ENCODE peak calls at places on chromosomes 7 and 10, in five cellular contexts. K, F, E, M and U are unnamed samples.
A peak's percentile ranks its signal among the peaks of the same experiment; 100 is the strongest.

GRCh38 chr10:78893217-78893616 is 175.5 kb upstream of the ZMIZ1 start:
- DNase-seq in K (no peak), F (no peak), E (no peak), M (no peak), U (no peak)

GRCh38 chr7:17781491-17782215 is 158.6 kb downstream of the SNX13 start:
- DNase-seq in K (no peak), F (peak; percentile 70), E (no peak), M (no peak), U (no peak)

GRCh38 chr10:106705576-106706526 is 458.7 kb downstream of the SORCS1 start:
- DNase-seq in K (peak; percentile 88), F (peak; percentile 76), E (no peak), M (peak; percentile 75), U (no peak)

GRCh38 chr7:158662610-158663427 is 41.8 kb downstream of the NCAPG2 start:
- DNase-seq in K (no peak), F (no peak), E (no peak), M (no peak), U (no peak)

GRCh38 chr10:70007116-70007820 is 45.4 kb upstream of the MACROH2A2 start:
- DNase-seq in K (no peak), F (no peak), E (no peak), M (no peak), U (no peak)

GRCh38 chr7:18558503-18558902 is 63.0 kb downstream of the HDAC9 start:
- DNase-seq in K (no peak), F (no peak), E (no peak), M (no peak), U (no peak)

GRCh38 chr10:83725567-83725966 is 413.7 kb upstream of the GHITM start:
- DNase-seq in K (no peak), F (no peak), E (no peak), M (no peak), U (no peak)

GRCh38 chr10:68895041-68895440 is 6.1 kb upstream of the DDX50 start:
- DNase-seq in K (no peak), F (no peak), E (no peak), M (no peak), U (no peak)

GRCh38 chr10:34637419-34637911 is 177.6 kb downstream of the PARD3 start:
- DNase-seq in K (peak; percentile 94), F (peak; percentile 62), E (peak; percentile 46), M (peak; percentile 81), U (no peak)

GRCh38 chr7:149489391-149490024 is 8.1 kb downstream of the ZNF746 start:
- DNase-seq in K (peak; percentile 78), F (no peak), E (no peak), M (no peak), U (no peak)

GRCh38 chr7:28272461-28272877 is 91.9 kb upstream of the JAZF1 start:
- DNase-seq in K (peak; percentile 83), F (peak; percentile 71), E (peak; percentile 36), M (peak; percentile 51), U (peak; percentile 59)

GRCh38 chr10:106577266-106577665 is 587.2 kb downstream of the SORCS1 start:
- DNase-seq in K (peak; percentile 82), F (peak; percentile 54), E (no peak), M (no peak), U (no peak)

GRCh38 chr7:129853661-129854268 is 99.0 kb downstream of the UBE2H start:
- DNase-seq in K (no peak), F (peak; percentile 72), E (no peak), M (no peak), U (no peak)

GRCh38 chr7:155222046-155222445 is 75.6 kb upstream of the INSIG1 start:
- DNase-seq in K (no peak), F (no peak), E (no peak), M (no peak), U (no peak)

GRCh38 chr7:42164946-42165345 is 72.1 kb downstream of the GLI3 start:
- DNase-seq in K (no peak), F (no peak), E (no peak), M (no peak), U (no peak)

GRCh38 chr7:117951285-117951684 is 78.0 kb upstream of the CTTNBP2 start:
- DNase-seq in K (no peak), F (no peak), E (no peak), M (no peak), U (no peak)

GRCh38 chr10:18144928-18145327 is 4.7 kb downstream of the CACNB2 start:
- DNase-seq in K (no peak), F (peak; percentile 45), E (no peak), M (no peak), U (no peak)

DNA sequence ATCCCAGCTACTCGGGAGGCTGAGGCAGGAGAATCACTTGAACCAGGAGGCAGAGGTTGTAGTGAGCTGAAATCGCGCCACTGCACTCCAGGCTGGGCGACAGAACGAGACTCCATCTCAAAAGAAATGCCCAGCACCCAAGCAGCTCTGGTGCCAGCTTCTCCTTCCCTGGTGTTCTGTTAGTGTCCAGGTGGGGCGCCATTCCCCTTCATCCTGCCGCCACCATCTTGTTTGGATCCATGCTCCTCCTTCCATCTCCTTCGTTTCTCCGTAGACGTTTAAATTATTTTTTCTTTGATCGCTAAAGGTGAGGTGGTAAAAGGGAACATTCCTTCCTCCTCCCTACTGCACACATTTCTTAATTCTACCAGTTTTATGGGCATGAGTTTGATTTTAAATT is 30.3 kb downstream of the PROSER2 start:
- DNase-seq in K (peak; percentile 78), F (no peak), E (no peak), M (no peak), U (no peak)
- TF ChIP-seq CTCF in K (peak; percentile 69), F (no peak), E (no peak), M (no peak), U (peak; percentile 25)

DNA sequence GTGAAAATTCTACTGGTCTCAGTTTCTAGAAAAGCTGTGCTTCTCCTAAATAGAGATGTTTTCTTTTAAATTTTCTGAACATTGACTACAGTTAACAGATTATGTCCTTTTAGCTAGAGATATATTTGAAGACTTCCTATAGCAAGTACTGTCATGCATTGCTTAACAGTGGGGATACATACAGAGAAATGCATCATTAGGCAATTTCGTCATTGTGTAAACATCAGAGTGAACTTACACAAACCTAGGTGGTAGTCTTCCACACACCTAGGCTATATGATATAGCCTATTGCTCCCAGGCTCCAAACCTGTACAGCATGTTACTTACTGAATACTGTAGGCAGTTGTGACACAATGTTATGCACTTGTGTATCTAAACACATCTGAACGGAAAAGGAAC is 28.5 kb downstream of the PIK3CG start:
- DNase-seq in K (no peak), F (no peak), E (no peak), M (no peak), U (no peak)
- TF ChIP-seq CTCF in K (no peak), F (no peak), E (no peak), M (no peak), U (no peak)

DNA sequence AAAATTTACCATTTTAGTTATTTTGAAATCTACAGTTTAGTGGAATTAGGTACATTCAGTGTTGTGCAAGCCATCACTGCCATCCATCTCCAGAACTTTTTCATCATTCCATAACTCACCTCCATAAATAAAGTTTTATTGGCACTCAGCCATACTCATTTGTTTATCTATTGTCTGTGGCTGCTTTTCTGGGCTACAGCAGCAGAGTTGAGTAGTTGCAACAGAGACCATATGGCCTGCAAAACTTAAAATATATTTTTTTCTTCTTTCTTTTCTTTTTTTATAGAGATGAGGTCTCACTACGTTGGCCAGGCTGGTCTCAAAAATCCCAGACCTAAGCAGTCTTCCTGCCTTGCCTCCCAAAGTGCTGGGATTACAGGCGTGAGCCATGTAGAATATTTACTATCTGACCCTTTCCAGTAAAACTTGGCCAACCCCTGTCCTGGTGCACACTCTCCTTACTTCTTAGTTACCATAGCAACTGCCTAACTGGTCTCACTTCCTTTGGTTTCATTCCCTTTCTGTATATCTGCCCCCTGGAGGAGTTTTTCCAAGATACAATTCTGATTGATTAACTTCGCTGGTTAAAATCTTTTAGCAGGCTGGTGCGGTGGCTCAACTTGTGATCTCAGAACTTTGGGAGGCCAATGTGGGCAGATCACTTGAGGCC is 133.2 kb downstream of the CUX1 start:
- DNase-seq in K (no peak), F (peak; percentile 88), E (no peak), M (no peak), U (no peak)
- TF ChIP-seq CTCF in K (peak; percentile 53), F (peak; percentile 45), E (no peak), M (no peak), U (no peak)

DNA sequence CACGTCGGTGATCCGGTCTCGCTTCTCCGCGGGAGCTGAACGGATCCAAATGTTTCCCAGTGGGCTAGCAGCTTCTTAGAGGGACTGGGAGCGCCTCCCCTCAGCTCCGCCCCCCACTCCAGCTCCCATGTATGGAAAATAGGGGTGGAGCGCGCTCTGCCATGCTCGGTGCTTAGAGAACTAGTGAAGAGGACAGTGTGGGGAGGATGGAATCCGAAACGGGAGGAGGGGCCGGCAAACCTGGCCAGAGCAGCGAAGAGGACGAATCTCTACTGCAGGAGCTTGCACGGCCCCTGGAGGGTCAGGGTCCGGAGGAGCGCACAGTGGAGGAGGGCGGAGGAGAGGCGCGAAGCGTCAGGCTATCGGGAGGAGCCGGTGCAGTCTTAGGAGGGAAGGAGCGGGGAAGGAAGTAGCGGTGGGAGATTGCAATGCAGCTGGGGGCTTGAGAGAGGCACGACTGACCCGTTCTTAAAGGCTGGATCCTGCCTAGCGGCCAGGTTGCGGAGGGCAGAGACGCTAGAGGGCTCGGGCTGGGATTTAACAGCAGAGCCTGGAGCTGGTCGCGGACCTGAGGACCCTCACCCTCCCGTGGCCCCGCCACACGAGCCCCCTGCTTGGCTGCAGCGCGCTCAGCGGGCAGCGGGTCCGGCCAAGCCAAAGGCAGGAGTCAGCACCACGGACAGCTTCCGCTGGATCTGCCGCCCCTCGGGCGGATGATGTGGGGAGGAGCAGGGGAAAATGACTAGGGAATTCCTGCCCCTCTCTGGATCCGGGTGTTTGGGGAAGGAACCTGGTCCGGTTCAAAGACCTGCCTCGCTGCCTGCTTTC is at the start of gene PRLHR:
- DNase-seq in K (peak; percentile 94), F (peak; percentile 57), E (no peak), M (peak; percentile 78), U (no peak)
- TF ChIP-seq CTCF in K (peak; percentile 12), F (no peak), E (no peak), M (no peak), U (no peak)

GRCh38 chr10:124448696-124449169 is 1.1 kb downstream of the NKX1-2 start:
- DNase-seq in K (peak; percentile 77), F (no peak), E (no peak), M (no peak), U (no peak)
- TF ChIP-seq CTCF in K (peak; percentile 71), F (peak; percentile 11), E (no peak), M (no peak), U (no peak)

GRCh38 chr10:22805304-22805703 is 90.9 kb upstream of the PIP4K2A start:
- DNase-seq in K (no peak), F (peak; percentile 39), E (no peak), M (no peak), U (no peak)
- TF ChIP-seq CTCF in K (no peak), F (peak; percentile 7), E (no peak), M (no peak), U (no peak)